ENCODE peak calls at places on chromosomes 1 and 21, in four cellular contexts. One of them, this sample, is unnamed.

GRCh38 chr1:99146129-99146848 is 118.0 kb upstream of the PLPPR4 start:
- DNase-seq in heart right ventricle: no peak
- DNase-seq in fibroblast of lung: no peak
- DNase-seq in astrocyte of the spinal cord: no peak
- DNase-seq in this sample: no peak

GRCh38 chr21:46151261-46151988 is 4.0 kb downstream of the FTCD start:
- DNase-seq in heart right ventricle: no peak
- DNase-seq in astrocyte of the spinal cord: no peak
- DNase-seq in fibroblast of lung: no peak
- DNase-seq in this sample: no peak

GRCh38 chr1:14486401-14487110 is 111.9 kb upstream of the KAZN start:
- DNase-seq in astrocyte of the spinal cord: peak; percentile 93
- DNase-seq in fibroblast of lung: peak; percentile 99
- DNase-seq in heart right ventricle: no peak
- DNase-seq in this sample: no peak

GRCh38 chr1:56284933-56285332 is 294.4 kb downstream of the PLPP3 start:
- DNase-seq in fibroblast of lung: peak; percentile 74
- DNase-seq in heart right ventricle: no peak
- DNase-seq in astrocyte of the spinal cord: peak; percentile 23
- DNase-seq in this sample: no peak

GRCh38 chr1:32345289-32345827 is 9.3 kb upstream of the MARCKSL1 start:
- DNase-seq in astrocyte of the spinal cord: peak; percentile 58
- DNase-seq in heart right ventricle: no peak
- DNase-seq in fibroblast of lung: peak; percentile 56
- DNase-seq in this sample: no peak

GRCh38 chr1:110454328-110454727 is 3.4 kb downstream of the PROK1 start:
- DNase-seq in fibroblast of lung: no peak
- DNase-seq in heart right ventricle: no peak
- DNase-seq in astrocyte of the spinal cord: no peak
- DNase-seq in this sample: no peak

GRCh38 chr1:30321216-30321910 is 402.0 kb downstream of the MATN1 start:
- DNase-seq in heart right ventricle: no peak
- DNase-seq in astrocyte of the spinal cord: no peak
- DNase-seq in fibroblast of lung: no peak
- DNase-seq in this sample: no peak

GRCh38 chr1:84749427-84749826 is 59.2 kb upstream of the SSX2IP start:
- DNase-seq in heart right ventricle: no peak
- DNase-seq in astrocyte of the spinal cord: no peak
- DNase-seq in fibroblast of lung: no peak
- DNase-seq in this sample: no peak

GRCh38 chr1:228283043-228283371 is 75.2 kb downstream of the OBSCN start:
- DNase-seq in astrocyte of the spinal cord: no peak
- DNase-seq in fibroblast of lung: no peak
- DNase-seq in heart right ventricle: peak; percentile 12
- DNase-seq in this sample: no peak

GRCh38 chr1:215744419-215744818 is 177.3 kb downstream of the KCTD3 start:
- DNase-seq in astrocyte of the spinal cord: peak; percentile 5
- DNase-seq in fibroblast of lung: peak; percentile 53
- DNase-seq in heart right ventricle: no peak
- DNase-seq in this sample: no peak

GRCh38 chr1:6127587-6128163 is 52.4 kb downstream of the CHD5 start:
- DNase-seq in heart right ventricle: peak; percentile 83
- DNase-seq in fibroblast of lung: peak; percentile 44
- DNase-seq in astrocyte of the spinal cord: peak; percentile 37
- DNase-seq in this sample: peak; percentile 33

GRCh38 chr1:153928776-153929432 is 6.1 kb upstream of the GATAD2B start:
- DNase-seq in astrocyte of the spinal cord: peak; percentile 3
- DNase-seq in heart right ventricle: no peak
- DNase-seq in fibroblast of lung: peak; percentile 31
- DNase-seq in this sample: no peak

GRCh38 chr1:24904731-24905354 is 25.2 kb downstream of the RUNX3 start:
- DNase-seq in astrocyte of the spinal cord: no peak
- DNase-seq in fibroblast of lung: no peak
- DNase-seq in heart right ventricle: no peak
- DNase-seq in this sample: no peak

GRCh38 chr1:169999357-169999756 is 75.1 kb downstream of the KIFAP3 start:
- DNase-seq in heart right ventricle: no peak
- DNase-seq in astrocyte of the spinal cord: peak; percentile 81
- DNase-seq in fibroblast of lung: peak; percentile 96
- DNase-seq in this sample: peak; percentile 50

GRCh38 chr1:16111771-16112557 is 38.5 kb upstream of the FAM131C start:
- DNase-seq in astrocyte of the spinal cord: peak; percentile 83
- DNase-seq in heart right ventricle: no peak
- DNase-seq in fibroblast of lung: peak; percentile 94
- DNase-seq in this sample: no peak

GRCh38 chr1:244161111-244161510 is 110.0 kb downstream of the ZBTB18 start:
- DNase-seq in fibroblast of lung: no peak
- DNase-seq in heart right ventricle: no peak
- DNase-seq in astrocyte of the spinal cord: no peak
- DNase-seq in this sample: no peak

GRCh38 chr1:109283748-109284600 is 1.0 kb upstream of the PSRC1 start:
- DNase-seq in astrocyte of the spinal cord: peak; percentile 22
- DNase-seq in fibroblast of lung: peak; percentile 45
- DNase-seq in heart right ventricle: no peak
- DNase-seq in this sample: no peak

GRCh38 chr21:25831300-25831699 is 96.5 kb downstream of the GABPA start:
- DNase-seq in fibroblast of lung: peak; percentile 20
- DNase-seq in heart right ventricle: no peak
- DNase-seq in astrocyte of the spinal cord: no peak
- DNase-seq in this sample: no peak

GRCh38 chr1:44417351-44418021 is 12.4 kb downstream of the RNF220 start:
- DNase-seq in fibroblast of lung: peak; percentile 38
- DNase-seq in heart right ventricle: peak; percentile 58
- DNase-seq in astrocyte of the spinal cord: peak; percentile 30
- DNase-seq in this sample: no peak

GRCh38 chr1:55141295-55141893 is 73.8 kb downstream of the USP24 start:
- DNase-seq in heart right ventricle: no peak
- DNase-seq in astrocyte of the spinal cord: no peak
- DNase-seq in fibroblast of lung: no peak
- DNase-seq in this sample: no peak

GRCh38 chr1:58409826-58410225 is 136.7 kb downstream of the OMA1 start:
- DNase-seq in heart right ventricle: no peak
- DNase-seq in fibroblast of lung: peak; percentile 91
- DNase-seq in astrocyte of the spinal cord: peak; percentile 47
- DNase-seq in this sample: peak; percentile 74

GRCh38 chr1:180165509-180166435 is 11.1 kb downstream of the QSOX1 start:
- DNase-seq in heart right ventricle: no peak
- DNase-seq in astrocyte of the spinal cord: no peak
- DNase-seq in fibroblast of lung: no peak
- DNase-seq in this sample: no peak

GRCh38 chr1:161199506-161200119 is 759 bp upstream of the ADAMTS4 start:
- DNase-seq in fibroblast of lung: no peak
- DNase-seq in heart right ventricle: no peak
- DNase-seq in astrocyte of the spinal cord: no peak
- DNase-seq in this sample: no peak

DNA sequence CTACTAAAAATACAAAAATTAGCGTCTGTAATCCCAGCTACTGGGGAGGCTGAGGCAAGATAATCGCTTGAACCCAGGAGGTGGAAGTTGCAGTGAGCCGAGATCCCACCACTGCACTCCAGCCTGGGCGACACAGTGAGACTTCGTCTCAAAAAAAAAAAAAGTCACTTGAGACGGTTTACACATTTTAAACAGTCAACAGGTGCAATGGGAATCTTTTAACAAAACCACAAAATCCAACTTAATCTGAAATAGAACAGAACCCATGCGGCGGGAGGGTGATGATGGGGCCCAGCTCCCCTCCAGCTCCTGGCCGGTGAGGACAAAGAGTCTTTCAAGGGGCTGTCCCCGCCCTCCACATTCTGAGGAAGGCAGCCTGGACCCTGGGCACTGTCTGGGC is 48.3 kb downstream of the TP73 start:
- DNase-seq in fibroblast of lung: no peak
- DNase-seq in heart right ventricle: no peak
- DNase-seq in astrocyte of the spinal cord: no peak
- DNase-seq in this sample: no peak
- H3K4me3 ChIP-seq in fibroblast of lung: no peak overlapping the region
- H3K4me3 ChIP-seq in heart right ventricle: no peak overlapping the region
- H3K4me3 ChIP-seq in astrocyte of the spinal cord: no peak overlapping the region
- H3K4me3 ChIP-seq in this sample: no peak overlapping the region

DNA sequence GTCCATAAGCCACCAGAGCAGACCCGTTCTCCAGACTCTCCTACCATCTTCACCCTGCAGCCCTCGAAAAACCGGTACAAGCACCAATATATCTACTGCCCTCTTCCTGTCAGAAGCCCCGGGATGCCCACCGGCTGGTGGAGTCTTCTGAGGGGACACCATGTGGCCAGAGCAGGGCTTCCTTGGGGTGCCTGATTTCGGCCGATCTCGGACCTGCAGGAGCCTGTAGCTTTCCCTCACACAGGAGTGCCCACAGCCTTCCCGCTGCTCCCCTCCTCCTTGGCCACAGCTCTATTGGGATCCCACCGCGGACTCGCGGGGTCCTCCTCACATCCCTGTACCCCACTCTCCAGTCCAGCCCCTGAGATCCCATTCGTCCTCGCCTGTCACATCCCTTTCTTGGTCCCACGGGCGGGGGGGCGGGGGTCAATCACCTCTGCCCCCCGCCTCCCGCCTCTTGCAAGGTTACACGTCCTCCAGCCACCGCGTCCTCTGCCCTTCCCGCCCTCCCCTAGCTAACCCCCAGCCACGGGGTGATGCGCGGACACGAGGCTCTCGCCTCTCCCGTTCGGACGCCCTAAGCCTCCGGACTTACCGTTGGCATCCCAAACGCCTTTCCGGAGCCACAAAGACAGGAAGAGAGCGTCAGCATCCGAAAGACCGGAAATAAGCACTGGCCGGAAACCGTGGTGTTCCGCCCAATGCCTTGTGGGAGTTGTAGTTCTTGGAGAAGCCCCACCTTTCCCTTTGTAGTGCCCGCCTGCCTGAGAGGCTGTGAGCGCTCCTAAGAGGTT is at the start of gene SSR2:
- DNase-seq in fibroblast of lung: peak; percentile 92
- DNase-seq in heart right ventricle: peak; percentile 75
- DNase-seq in astrocyte of the spinal cord: peak; percentile 92
- DNase-seq in this sample: peak; percentile 81
- TF ChIP-seq CTCF in fibroblast of lung: no peak
- TF ChIP-seq CTCF in heart right ventricle: no peak
- TF ChIP-seq CTCF in astrocyte of the spinal cord: no peak
- TF ChIP-seq CTCF in this sample: no peak

DNA sequence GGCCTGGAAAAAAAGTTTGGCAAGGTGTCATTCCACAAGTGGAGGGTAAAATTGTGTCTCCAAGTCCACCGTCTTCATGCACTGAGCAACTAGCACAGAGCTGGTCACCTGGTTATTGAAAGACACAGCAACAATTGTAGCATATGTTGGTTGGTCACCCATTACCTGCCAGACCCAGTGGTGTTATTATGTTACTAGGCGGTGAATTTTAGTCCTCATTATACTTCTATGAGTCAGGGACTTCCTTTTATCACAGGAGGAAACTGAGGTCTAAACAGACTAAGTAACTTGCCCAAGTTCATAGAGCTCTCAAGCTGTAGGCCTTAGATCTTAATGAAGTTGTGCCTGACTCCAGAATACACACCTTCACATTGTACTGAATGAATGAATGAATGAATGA is 94.9 kb upstream of the VANGL1 start:
- DNase-seq in astrocyte of the spinal cord: no peak
- DNase-seq in heart right ventricle: no peak
- DNase-seq in fibroblast of lung: peak; percentile 9
- DNase-seq in this sample: no peak
- H3K4me3 ChIP-seq in astrocyte of the spinal cord: no peak overlapping the region
- H3K4me3 ChIP-seq in heart right ventricle: no peak overlapping the region
- H3K4me3 ChIP-seq in fibroblast of lung: no peak overlapping the region
- H3K4me3 ChIP-seq in this sample: no peak overlapping the region

DNA sequence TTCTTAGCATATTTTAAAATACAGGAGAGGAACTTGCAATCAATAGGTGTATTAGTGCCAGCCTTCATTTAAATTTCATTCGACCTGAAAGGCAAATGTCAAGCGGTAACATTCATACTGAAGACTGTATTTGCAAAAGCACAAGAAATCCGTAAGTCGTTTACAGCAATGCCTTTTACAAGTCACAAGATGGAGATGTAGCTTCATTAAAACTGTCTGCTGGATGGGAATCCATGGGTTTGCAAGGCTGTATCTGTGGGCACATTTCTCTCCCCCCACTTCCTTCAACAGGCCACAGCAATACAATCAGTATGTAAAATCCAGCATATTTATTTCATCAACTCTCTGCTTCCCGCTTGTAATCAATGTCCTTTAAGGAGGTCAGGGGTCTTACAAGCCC is 147.1 kb downstream of the SLC45A1 start:
- DNase-seq in heart right ventricle: no peak
- DNase-seq in astrocyte of the spinal cord: peak; percentile 29
- DNase-seq in fibroblast of lung: no peak
- DNase-seq in this sample: no peak
- TF ChIP-seq CTCF in heart right ventricle: no peak
- TF ChIP-seq CTCF in astrocyte of the spinal cord: no peak
- TF ChIP-seq CTCF in fibroblast of lung: peak; percentile 22
- TF ChIP-seq CTCF in this sample: no peak

GRCh38 chr1:186187601-186188000 is 187.5 kb downstream of the TPR start:
- DNase-seq in heart right ventricle: no peak
- DNase-seq in astrocyte of the spinal cord: peak; percentile 45
- DNase-seq in fibroblast of lung: no peak
- DNase-seq in this sample: no peak
- H3K4me3 ChIP-seq in heart right ventricle: no peak overlapping the region
- H3K4me3 ChIP-seq in astrocyte of the spinal cord: no peak overlapping the region
- H3K4me3 ChIP-seq in fibroblast of lung: no peak overlapping the region
- H3K4me3 ChIP-seq in this sample: no peak overlapping the region